ENCODE peak calls at places on chromosomes 12 and 14, in ten cellular contexts. One of them, this sample, is unnamed.

GRCh38 chr12:104668274-104668718 is 211.5 kb downstream of the CHST11 start:
- DNase-seq in astrocyte of the spinal cord: no peak
- DNase-seq in H54: no peak
- DNase-seq in natural killer cell treated with Interleukin-12 subunit alpha and Interleukin-12 subunit beta and Interleukin-15 and Interleukin-18, amount 100 ng/mL, for 72 hours: no peak
- DNase-seq in heart left ventricle: peak
- DNase-seq in psoas muscle: no peak
- DNase-seq in HTR-8/SVneo: no peak
- DNase-seq in Kasumi-1: no peak
- DNase-seq in AG08395: no peak
- DNase-seq in WERI-Rb-1: peak
- DNase-seq in this sample: no peak

GRCh38 chr14:105487449-105487985 is 831 bp downstream of the CRIP1 start:
- DNase-seq in astrocyte of the spinal cord: no peak
- DNase-seq in H54: no peak
- DNase-seq in natural killer cell treated with Interleukin-12 subunit alpha and Interleukin-12 subunit beta and Interleukin-15 and Interleukin-18, amount 100 ng/mL, for 72 hours: peak
- DNase-seq in heart left ventricle: peak
- DNase-seq in psoas muscle: peak
- DNase-seq in HTR-8/SVneo: no peak
- DNase-seq in Kasumi-1: no peak
- DNase-seq in AG08395: no peak
- DNase-seq in WERI-Rb-1: no peak
- DNase-seq in this sample: no peak

GRCh38 chr14:85532981-85533820 is 3.3 kb downstream of the FLRT2 start:
- DNase-seq in astrocyte of the spinal cord: peak
- DNase-seq in H54: no peak
- DNase-seq in natural killer cell treated with Interleukin-12 subunit alpha and Interleukin-12 subunit beta and Interleukin-15 and Interleukin-18, amount 100 ng/mL, for 72 hours: peak
- DNase-seq in heart left ventricle: peak
- DNase-seq in psoas muscle: peak
- DNase-seq in HTR-8/SVneo: peak
- DNase-seq in Kasumi-1: no peak
- DNase-seq in AG08395: peak
- DNase-seq in WERI-Rb-1: peak
- DNase-seq in this sample: peak

GRCh38 chr12:27969901-27970390 is 2.6 kb downstream of the PTHLH start:
- DNase-seq in astrocyte of the spinal cord: peak
- DNase-seq in H54: no peak
- DNase-seq in natural killer cell treated with Interleukin-12 subunit alpha and Interleukin-12 subunit beta and Interleukin-15 and Interleukin-18, amount 100 ng/mL, for 72 hours: no peak
- DNase-seq in heart left ventricle: peak
- DNase-seq in psoas muscle: peak
- DNase-seq in HTR-8/SVneo: peak
- DNase-seq in Kasumi-1: peak
- DNase-seq in AG08395: no peak
- DNase-seq in WERI-Rb-1: peak
- DNase-seq in this sample: peak

GRCh38 chr14:85482549-85482948 is 47.4 kb upstream of the FLRT2 start:
- DNase-seq in astrocyte of the spinal cord: no peak
- DNase-seq in H54: no peak
- DNase-seq in natural killer cell treated with Interleukin-12 subunit alpha and Interleukin-12 subunit beta and Interleukin-15 and Interleukin-18, amount 100 ng/mL, for 72 hours: no peak
- DNase-seq in heart left ventricle: no peak
- DNase-seq in psoas muscle: no peak
- DNase-seq in HTR-8/SVneo: no peak
- DNase-seq in Kasumi-1: no peak
- DNase-seq in AG08395: no peak
- DNase-seq in WERI-Rb-1: no peak
- DNase-seq in this sample: no peak

GRCh38 chr12:118689793-118690192 is 291.5 kb upstream of the SRRM4 start:
- DNase-seq in astrocyte of the spinal cord: no peak
- DNase-seq in H54: no peak
- DNase-seq in natural killer cell treated with Interleukin-12 subunit alpha and Interleukin-12 subunit beta and Interleukin-15 and Interleukin-18, amount 100 ng/mL, for 72 hours: no peak
- DNase-seq in heart left ventricle: no peak
- DNase-seq in psoas muscle: no peak
- DNase-seq in HTR-8/SVneo: no peak
- DNase-seq in Kasumi-1: no peak
- DNase-seq in AG08395: no peak
- DNase-seq in WERI-Rb-1: no peak
- DNase-seq in this sample: no peak

GRCh38 chr12:115697341-115697740 is 580.2 kb downstream of the MED13L start:
- DNase-seq in astrocyte of the spinal cord: no peak
- DNase-seq in H54: no peak
- DNase-seq in natural killer cell treated with Interleukin-12 subunit alpha and Interleukin-12 subunit beta and Interleukin-15 and Interleukin-18, amount 100 ng/mL, for 72 hours: no peak
- DNase-seq in heart left ventricle: no peak
- DNase-seq in psoas muscle: no peak
- DNase-seq in HTR-8/SVneo: no peak
- DNase-seq in Kasumi-1: no peak
- DNase-seq in AG08395: no peak
- DNase-seq in WERI-Rb-1: peak
- DNase-seq in this sample: no peak

GRCh38 chr12:120903382-120903817 is 758 bp downstream of the SPPL3 start:
- DNase-seq in astrocyte of the spinal cord: peak
- DNase-seq in H54: peak
- DNase-seq in natural killer cell treated with Interleukin-12 subunit alpha and Interleukin-12 subunit beta and Interleukin-15 and Interleukin-18, amount 100 ng/mL, for 72 hours: peak
- DNase-seq in heart left ventricle: peak
- DNase-seq in psoas muscle: peak
- DNase-seq in HTR-8/SVneo: peak
- DNase-seq in Kasumi-1: peak
- DNase-seq in AG08395: peak
- DNase-seq in WERI-Rb-1: peak
- DNase-seq in this sample: peak

GRCh38 chr12:70733385-70733784 is 96.2 kb upstream of the PTPRB start:
- DNase-seq in astrocyte of the spinal cord: peak
- DNase-seq in H54: peak
- DNase-seq in natural killer cell treated with Interleukin-12 subunit alpha and Interleukin-12 subunit beta and Interleukin-15 and Interleukin-18, amount 100 ng/mL, for 72 hours: no peak
- DNase-seq in heart left ventricle: no peak
- DNase-seq in psoas muscle: no peak
- DNase-seq in HTR-8/SVneo: peak
- DNase-seq in Kasumi-1: peak
- DNase-seq in AG08395: peak
- DNase-seq in WERI-Rb-1: peak
- DNase-seq in this sample: no peak

GRCh38 chr14:51554339-51554920 is 97.3 kb upstream of the FRMD6 start:
- DNase-seq in astrocyte of the spinal cord: peak
- DNase-seq in H54: peak
- DNase-seq in natural killer cell treated with Interleukin-12 subunit alpha and Interleukin-12 subunit beta and Interleukin-15 and Interleukin-18, amount 100 ng/mL, for 72 hours: no peak
- DNase-seq in heart left ventricle: no peak
- DNase-seq in psoas muscle: no peak
- DNase-seq in HTR-8/SVneo: peak
- DNase-seq in Kasumi-1: no peak
- DNase-seq in AG08395: peak
- DNase-seq in WERI-Rb-1: no peak
- DNase-seq in this sample: no peak

GRCh38 chr12:122726056-122726558 is 4.5 kb downstream of the HCAR1 start:
- DNase-seq in astrocyte of the spinal cord: peak
- DNase-seq in H54: no peak
- DNase-seq in natural killer cell treated with Interleukin-12 subunit alpha and Interleukin-12 subunit beta and Interleukin-15 and Interleukin-18, amount 100 ng/mL, for 72 hours: no peak
- DNase-seq in heart left ventricle: no peak
- DNase-seq in psoas muscle: no peak
- DNase-seq in HTR-8/SVneo: peak
- DNase-seq in Kasumi-1: peak
- DNase-seq in AG08395: no peak
- DNase-seq in WERI-Rb-1: no peak
- DNase-seq in this sample: no peak

GRCh38 chr12:114916531-114916930 is 232.6 kb upstream of the TBX3 start:
- DNase-seq in astrocyte of the spinal cord: peak
- DNase-seq in H54: no peak
- DNase-seq in natural killer cell treated with Interleukin-12 subunit alpha and Interleukin-12 subunit beta and Interleukin-15 and Interleukin-18, amount 100 ng/mL, for 72 hours: no peak
- DNase-seq in heart left ventricle: no peak
- DNase-seq in psoas muscle: no peak
- DNase-seq in HTR-8/SVneo: no peak
- DNase-seq in Kasumi-1: no peak
- DNase-seq in AG08395: peak
- DNase-seq in WERI-Rb-1: no peak
- DNase-seq in this sample: no peak

GRCh38 chr12:103877934-103878510 is 37.0 kb upstream of the NT5DC3 start:
- DNase-seq in astrocyte of the spinal cord: peak
- DNase-seq in H54: peak
- DNase-seq in natural killer cell treated with Interleukin-12 subunit alpha and Interleukin-12 subunit beta and Interleukin-15 and Interleukin-18, amount 100 ng/mL, for 72 hours: no peak
- DNase-seq in heart left ventricle: peak
- DNase-seq in psoas muscle: peak
- DNase-seq in HTR-8/SVneo: peak
- DNase-seq in Kasumi-1: peak
- DNase-seq in AG08395: peak
- DNase-seq in WERI-Rb-1: peak
- DNase-seq in this sample: peak

GRCh38 chr12:94628369-94628768 is 22.0 kb downstream of the TMCC3 start:
- DNase-seq in astrocyte of the spinal cord: no peak
- DNase-seq in H54: no peak
- DNase-seq in natural killer cell treated with Interleukin-12 subunit alpha and Interleukin-12 subunit beta and Interleukin-15 and Interleukin-18, amount 100 ng/mL, for 72 hours: no peak
- DNase-seq in heart left ventricle: no peak
- DNase-seq in psoas muscle: no peak
- DNase-seq in HTR-8/SVneo: no peak
- DNase-seq in Kasumi-1: no peak
- DNase-seq in AG08395: no peak
- DNase-seq in WERI-Rb-1: no peak
- DNase-seq in this sample: no peak

GRCh38 chr14:57319636-57320035 is 50.9 kb downstream of the AP5M1 start:
- DNase-seq in astrocyte of the spinal cord: no peak
- DNase-seq in H54: no peak
- DNase-seq in natural killer cell treated with Interleukin-12 subunit alpha and Interleukin-12 subunit beta and Interleukin-15 and Interleukin-18, amount 100 ng/mL, for 72 hours: no peak
- DNase-seq in heart left ventricle: no peak
- DNase-seq in psoas muscle: no peak
- DNase-seq in HTR-8/SVneo: no peak
- DNase-seq in Kasumi-1: no peak
- DNase-seq in AG08395: no peak
- DNase-seq in WERI-Rb-1: no peak
- DNase-seq in this sample: no peak

GRCh38 chr14:63922696-63923421 is 70.1 kb downstream of the SYNE2 start:
- DNase-seq in astrocyte of the spinal cord: no peak
- DNase-seq in H54: no peak
- DNase-seq in natural killer cell treated with Interleukin-12 subunit alpha and Interleukin-12 subunit beta and Interleukin-15 and Interleukin-18, amount 100 ng/mL, for 72 hours: no peak
- DNase-seq in heart left ventricle: no peak
- DNase-seq in psoas muscle: no peak
- DNase-seq in HTR-8/SVneo: no peak
- DNase-seq in Kasumi-1: no peak
- DNase-seq in AG08395: no peak
- DNase-seq in WERI-Rb-1: no peak
- DNase-seq in this sample: no peak

GRCh38 chr14:30242742-30243141 is 315.1 kb upstream of the PRKD1 start:
- DNase-seq in astrocyte of the spinal cord: no peak
- DNase-seq in H54: no peak
- DNase-seq in natural killer cell treated with Interleukin-12 subunit alpha and Interleukin-12 subunit beta and Interleukin-15 and Interleukin-18, amount 100 ng/mL, for 72 hours: no peak
- DNase-seq in heart left ventricle: no peak
- DNase-seq in psoas muscle: no peak
- DNase-seq in HTR-8/SVneo: no peak
- DNase-seq in Kasumi-1: no peak
- DNase-seq in AG08395: no peak
- DNase-seq in WERI-Rb-1: no peak
- DNase-seq in this sample: no peak

GRCh38 chr12:67193705-67194104 is 75.5 kb upstream of the CAND1 start:
- DNase-seq in astrocyte of the spinal cord: peak
- DNase-seq in H54: no peak
- DNase-seq in natural killer cell treated with Interleukin-12 subunit alpha and Interleukin-12 subunit beta and Interleukin-15 and Interleukin-18, amount 100 ng/mL, for 72 hours: no peak
- DNase-seq in heart left ventricle: no peak
- DNase-seq in psoas muscle: no peak
- DNase-seq in HTR-8/SVneo: peak
- DNase-seq in Kasumi-1: peak
- DNase-seq in AG08395: peak
- DNase-seq in WERI-Rb-1: no peak
- DNase-seq in this sample: no peak

GRCh38 chr12:13307143-13307831 is 110.8 kb downstream of the EMP1 start:
- DNase-seq in astrocyte of the spinal cord: no peak
- DNase-seq in H54: no peak
- DNase-seq in natural killer cell treated with Interleukin-12 subunit alpha and Interleukin-12 subunit beta and Interleukin-15 and Interleukin-18, amount 100 ng/mL, for 72 hours: no peak
- DNase-seq in heart left ventricle: no peak
- DNase-seq in psoas muscle: no peak
- DNase-seq in HTR-8/SVneo: no peak
- DNase-seq in Kasumi-1: no peak
- DNase-seq in AG08395: no peak
- DNase-seq in WERI-Rb-1: no peak
- DNase-seq in this sample: no peak

GRCh38 chr12:114681149-114681849 is 2.7 kb downstream of the TBX3 start:
- DNase-seq in astrocyte of the spinal cord: peak
- DNase-seq in H54: no peak
- DNase-seq in natural killer cell treated with Interleukin-12 subunit alpha and Interleukin-12 subunit beta and Interleukin-15 and Interleukin-18, amount 100 ng/mL, for 72 hours: no peak
- DNase-seq in heart left ventricle: no peak
- DNase-seq in psoas muscle: peak
- DNase-seq in HTR-8/SVneo: no peak
- DNase-seq in Kasumi-1: no peak
- DNase-seq in AG08395: no peak
- DNase-seq in WERI-Rb-1: no peak
- DNase-seq in this sample: no peak

GRCh38 chr12:25017336-25017735 is 68.4 kb upstream of the BCAT1 start:
- DNase-seq in astrocyte of the spinal cord: peak
- DNase-seq in H54: no peak
- DNase-seq in natural killer cell treated with Interleukin-12 subunit alpha and Interleukin-12 subunit beta and Interleukin-15 and Interleukin-18, amount 100 ng/mL, for 72 hours: no peak
- DNase-seq in heart left ventricle: no peak
- DNase-seq in psoas muscle: no peak
- DNase-seq in HTR-8/SVneo: no peak
- DNase-seq in Kasumi-1: no peak
- DNase-seq in AG08395: no peak
- DNase-seq in WERI-Rb-1: no peak
- DNase-seq in this sample: no peak

This sample was measured in right lobe of liver.